ENCODE peak calls at places on chromosomes 5 and 9, in four cellular contexts. J is activated CD8-positive, alpha-beta memory T cell treated with anti-CD3 and anti-CD28 coated beads for 4 hours; C is T-cell; K is left ventricle myocardium inferior. T is an unnamed sample.
A peak's percentile ranks its signal among the peaks of the same experiment; 100 is the strongest.

GRCh38 chr9:105658351-105658750 is 3.9 kb upstream of the TAL2 start:
- DNase-seq in K (no peak), J (no peak), C (no peak), T (no peak)

GRCh38 chr9:124202447-124202971 is 55.2 kb upstream of the NEK6 start:
- DNase-seq in J (peak; percentile 77), C (peak; percentile 29), K (peak; percentile 51), T (peak; percentile 73)

GRCh38 chr9:131276891-131277672 is 772 bp upstream of the FAM78A start:
- DNase-seq in J (no peak), K (no peak), C (no peak), T (no peak)

GRCh38 chr5:14660836-14661235 is 3.7 kb upstream of the OTULIN start:
- DNase-seq in C (no peak), K (no peak), J (no peak), T (no peak)

GRCh38 chr5:122392844-122393243 is 80.8 kb downstream of the SNCAIP start:
- DNase-seq in J (no peak), K (no peak), C (no peak), T (no peak)

GRCh38 chr9:121299125-121299466 is 31.1 kb downstream of the GSN start:
- DNase-seq in J (no peak), C (no peak), K (no peak), T (no peak)

GRCh38 chr9:81427870-81428269 is 261.5 kb downstream of the TLE1 start:
- DNase-seq in J (no peak), C (no peak), K (no peak), T (no peak)

GRCh38 chr5:100706796-100707195 is 171.6 kb downstream of the FAM174A start:
- DNase-seq in C (no peak), K (no peak), J (no peak), T (no peak)

GRCh38 chr5:157651623-157652376 is 438 bp downstream of the SOX30 start:
- DNase-seq in K (peak; percentile 64), C (peak; percentile 68), J (peak; percentile 58), T (peak; percentile 82)

GRCh38 chr9:81999806-82000205 is 11.2 kb downstream of the SPATA31D1 start:
- DNase-seq in C (no peak), J (no peak), K (no peak), T (no peak)

GRCh38 chr5:93578813-93579560 is 2.0 kb downstream of the NR2F1-AS1 start:
- DNase-seq in J (no peak), C (no peak), K (no peak), T (no peak)

GRCh38 chr5:9105851-9106250 is 440.0 kb downstream of the SEMA5A start:
- DNase-seq in J (no peak), C (no peak), K (no peak), T (no peak)

GRCh38 chr5:38548064-38548759 is 8.2 kb downstream of the LIFR start:
- DNase-seq in C (no peak), J (no peak), K (no peak), T (no peak)

T was measured in Right ventricle myocardium superior.